ENCODE peak calls at places on chromosomes 1 and 21, in eight cellular contexts. T, V, O, Z, H, L, W and J are unnamed samples.
A peak's percentile ranks its signal among the peaks of the same experiment; 100 is the strongest.

GRCh38 chr21:45017376-45017960 is 56.9 kb upstream of the ADARB1 start:
- DNase-seq in Z (no peak), L (no peak), V (no peak), H (no peak), W (no peak), T (no peak), O (no peak), J (no peak)

GRCh38 chr1:157319567-157319966 is 181.4 kb upstream of the ETV3 start:
- DNase-seq in O (no peak), V (no peak), Z (no peak), T (no peak), W (no peak), L (no peak), H (no peak), J (no peak)

GRCh38 chr1:145962157-145963102 is 1.9 kb downstream of the ANKRD34A start:
- DNase-seq in L (peak; percentile 44), H (peak; percentile 43), Z (no peak), V (no peak), W (no peak), T (no peak), O (no peak), J (peak; percentile 76)

GRCh38 chr1:228849011-228849541 is 113.8 kb downstream of the RHOU start:
- DNase-seq in O (peak; percentile 27), L (no peak), W (no peak), H (no peak), T (peak; percentile 65), V (no peak), Z (no peak), J (no peak)

GRCh38 chr21:21730524-21730923 is 732.3 kb downstream of the NCAM2 start:
- DNase-seq in L (peak; percentile 13), O (no peak), H (no peak), Z (no peak), T (no peak), W (no peak), V (no peak), J (no peak)

GRCh38 chr1:11284784-11285183 is 11.8 kb downstream of the UBIAD1 start:
- DNase-seq in V (no peak), L (no peak), O (no peak), H (no peak), W (no peak), Z (no peak), T (no peak), J (no peak)

GRCh38 chr1:15966081-15966955 is 9.6 kb downstream of the ZBTB17 start:
- DNase-seq in L (peak; percentile 58), T (no peak), H (peak; percentile 88), V (no peak), Z (no peak), O (no peak), W (no peak), J (peak; percentile 41)

GRCh38 chr1:177431123-177431522 is 260.4 kb downstream of the BRINP2 start:
- DNase-seq in V (no peak), L (no peak), T (no peak), W (no peak), H (no peak), O (no peak), Z (no peak), J (no peak)

GRCh38 chr1:193539731-193540459 is 353.5 kb upstream of the B3GALT2 start:
- DNase-seq in L (no peak), Z (no peak), W (no peak), H (peak; percentile 9), V (no peak), O (no peak), T (no peak), J (no peak)

GRCh38 chr1:228938248-228938891 is 203.1 kb downstream of the RHOU start:
- DNase-seq in O (no peak), W (peak; percentile 14), Z (no peak), T (no peak), H (no peak), L (no peak), V (no peak), J (no peak)

GRCh38 chr1:91830242-91831131 is 55.5 kb downstream of the TGFBR3 start:
- DNase-seq in T (peak; percentile 42), V (no peak), L (peak; percentile 80), H (no peak), W (peak; percentile 85), Z (no peak), O (peak; percentile 62), J (peak; percentile 81)

GRCh38 chr1:31669786-31670582 is 25.3 kb upstream of the PEF1 start:
- DNase-seq in H (no peak), Z (no peak), W (peak; percentile 81), L (no peak), T (peak; percentile 95), V (no peak), O (peak; percentile 97), J (peak; percentile 45)

GRCh38 chr1:28718601-28719331 is 18.0 kb upstream of the YTHDF2 start:
- DNase-seq in H (no peak), O (no peak), L (peak; percentile 36), V (no peak), W (no peak), Z (no peak), T (no peak), J (peak; percentile 57)

GRCh38 chr21:16751705-16752104 is 761.1 kb upstream of the CXADR start:
- DNase-seq in Z (no peak), L (no peak), T (no peak), H (no peak), V (no peak), O (no peak), W (no peak), J (no peak)

GRCh38 chr1:97306504-97306903 is 584.9 kb downstream of the PTBP2 start:
- DNase-seq in L (no peak), Z (no peak), T (no peak), H (no peak), V (no peak), W (no peak), O (no peak), J (no peak)

GRCh38 chr1:150259217-150259616 is 1.6 kb downstream of the CA14 start:
- DNase-seq in V (no peak), H (no peak), Z (no peak), O (no peak), T (no peak), W (no peak), L (no peak), J (no peak)

GRCh38 chr1:87916965-87917364 is 588.3 kb downstream of the LMO4 start:
- DNase-seq in O (no peak), T (no peak), Z (no peak), H (no peak), L (peak; percentile 41), V (no peak), W (no peak), J (peak; percentile 26)

GRCh38 chr1:35506960-35507901 is 50.0 kb downstream of the KIAA0319L start:
- DNase-seq in T (no peak), L (no peak), W (no peak), H (peak; percentile 30), Z (no peak), V (no peak), O (no peak), J (no peak)

GRCh38 chr1:197838836-197839235 is 63.6 kb upstream of the DENND1B start:
- DNase-seq in W (no peak), T (no peak), H (no peak), O (no peak), V (no peak), L (peak; percentile 84), Z (no peak), J (peak; percentile 62)

GRCh38 chr1:88276158-88276557 is 407.9 kb upstream of the PKN2 start:
- DNase-seq in W (no peak), O (no peak), Z (no peak), H (no peak), T (no peak), V (no peak), L (peak; percentile 53), J (no peak)

GRCh38 chr1:114108741-114109255 is 44.9 kb downstream of the SYT6 start:
- DNase-seq in H (peak; percentile 63), Z (no peak), T (no peak), L (peak; percentile 30), O (no peak), W (no peak), V (no peak), J (no peak)

GRCh38 chr1:54397090-54397591 is 9.1 kb downstream of the SSBP3 start:
- DNase-seq in W (peak; percentile 89), L (no peak), V (no peak), T (no peak), H (no peak), O (no peak), Z (no peak), J (no peak)